ENCODE peak calls at places on chromosomes 3 and 15, in ten cellular contexts. One of them, this sample, is unnamed.

GRCh38 chr15:81016253-81017068 is 15.7 kb downstream of the TLNRD1 start:
- DNase-seq in colonic mucosa: no peak
- DNase-seq in left lung: no peak
- DNase-seq in A549: no peak
- DNase-seq in right atrium auricular region: no peak
- DNase-seq in CD4-positive, alpha-beta T cell: no peak
- DNase-seq in adrenal gland: no peak
- DNase-seq in heart left ventricle: no peak
- DNase-seq in H9: no peak
- DNase-seq in lower lobe of right lung: no peak
- DNase-seq in this sample: no peak

GRCh38 chr15:83193721-83194120 is 13.9 kb downstream of the HDGFL3 start:
- DNase-seq in A549: no peak
- DNase-seq in CD4-positive, alpha-beta T cell: no peak
- DNase-seq in lower lobe of right lung: no peak
- DNase-seq in colonic mucosa: no peak
- DNase-seq in right atrium auricular region: no peak
- DNase-seq in heart left ventricle: no peak
- DNase-seq in adrenal gland: no peak
- DNase-seq in H9: no peak
- DNase-seq in left lung: no peak
- DNase-seq in this sample: no peak

GRCh38 chr3:141904203-141904602 is 27.8 kb downstream of the ATP1B3 start:
- DNase-seq in adrenal gland: no peak
- DNase-seq in A549: no peak
- DNase-seq in CD4-positive, alpha-beta T cell: no peak
- DNase-seq in H9: no peak
- DNase-seq in lower lobe of right lung: no peak
- DNase-seq in heart left ventricle: no peak
- DNase-seq in colonic mucosa: no peak
- DNase-seq in left lung: no peak
- DNase-seq in right atrium auricular region: no peak
- DNase-seq in this sample: no peak

GRCh38 chr15:96247631-96248305 is 82.7 kb upstream of the NR2F2 start:
- DNase-seq in colonic mucosa: no peak
- DNase-seq in A549: no peak
- DNase-seq in H9: no peak
- DNase-seq in lower lobe of right lung: no peak
- DNase-seq in adrenal gland: no peak
- DNase-seq in left lung: no peak
- DNase-seq in CD4-positive, alpha-beta T cell: no peak
- DNase-seq in right atrium auricular region: no peak
- DNase-seq in heart left ventricle: no peak
- DNase-seq in this sample: no peak

GRCh38 chr3:47288966-47289910 is 6.5 kb downstream of the KLHL18 start:
- DNase-seq in colonic mucosa: no peak
- DNase-seq in right atrium auricular region: no peak
- DNase-seq in heart left ventricle: no peak
- DNase-seq in lower lobe of right lung: no peak
- DNase-seq in adrenal gland: peak
- DNase-seq in left lung: no peak
- DNase-seq in A549: no peak
- DNase-seq in H9: no peak
- DNase-seq in CD4-positive, alpha-beta T cell: no peak
- DNase-seq in this sample: no peak

GRCh38 chr15:46808834-46809233 is 908.5 kb upstream of the SEMA6D start:
- DNase-seq in colonic mucosa: no peak
- DNase-seq in left lung: no peak
- DNase-seq in right atrium auricular region: no peak
- DNase-seq in heart left ventricle: no peak
- DNase-seq in CD4-positive, alpha-beta T cell: no peak
- DNase-seq in lower lobe of right lung: no peak
- DNase-seq in H9: no peak
- DNase-seq in A549: no peak
- DNase-seq in adrenal gland: no peak
- DNase-seq in this sample: no peak

GRCh38 chr3:37163262-37164020 is 10.9 kb downstream of the LRRFIP2 start:
- DNase-seq in CD4-positive, alpha-beta T cell: no peak
- DNase-seq in right atrium auricular region: no peak
- DNase-seq in heart left ventricle: no peak
- DNase-seq in lower lobe of right lung: no peak
- DNase-seq in colonic mucosa: no peak
- DNase-seq in left lung: no peak
- DNase-seq in adrenal gland: no peak
- DNase-seq in A549: no peak
- DNase-seq in H9: peak
- DNase-seq in this sample: no peak

GRCh38 chr3:138824114-138824506 is 10.6 kb downstream of the PIK3CB start:
- DNase-seq in H9: no peak
- DNase-seq in CD4-positive, alpha-beta T cell: no peak
- DNase-seq in left lung: no peak
- DNase-seq in colonic mucosa: no peak
- DNase-seq in heart left ventricle: no peak
- DNase-seq in A549: no peak
- DNase-seq in lower lobe of right lung: no peak
- DNase-seq in adrenal gland: no peak
- DNase-seq in right atrium auricular region: no peak
- DNase-seq in this sample: no peak

GRCh38 chr3:45029216-45029615 is 3.1 kb downstream of the CLEC3B start:
- DNase-seq in H9: no peak
- DNase-seq in left lung: no peak
- DNase-seq in heart left ventricle: no peak
- DNase-seq in right atrium auricular region: no peak
- DNase-seq in colonic mucosa: no peak
- DNase-seq in lower lobe of right lung: no peak
- DNase-seq in A549: no peak
- DNase-seq in CD4-positive, alpha-beta T cell: no peak
- DNase-seq in adrenal gland: no peak
- DNase-seq in this sample: no peak
- H3K27ac ChIP-seq in H9: no peak
- H3K27ac ChIP-seq in left lung: no peak
- H3K27ac ChIP-seq in heart left ventricle: no peak
- H3K27ac ChIP-seq in right atrium auricular region: no peak
- H3K27ac ChIP-seq in colonic mucosa: no peak
- H3K27ac ChIP-seq in lower lobe of right lung: peak
- H3K27ac ChIP-seq in A549: no peak
- H3K27ac ChIP-seq in CD4-positive, alpha-beta T cell: no peak
- H3K27ac ChIP-seq in adrenal gland: no peak
- H3K27ac ChIP-seq in this sample: no peak

DNA sequence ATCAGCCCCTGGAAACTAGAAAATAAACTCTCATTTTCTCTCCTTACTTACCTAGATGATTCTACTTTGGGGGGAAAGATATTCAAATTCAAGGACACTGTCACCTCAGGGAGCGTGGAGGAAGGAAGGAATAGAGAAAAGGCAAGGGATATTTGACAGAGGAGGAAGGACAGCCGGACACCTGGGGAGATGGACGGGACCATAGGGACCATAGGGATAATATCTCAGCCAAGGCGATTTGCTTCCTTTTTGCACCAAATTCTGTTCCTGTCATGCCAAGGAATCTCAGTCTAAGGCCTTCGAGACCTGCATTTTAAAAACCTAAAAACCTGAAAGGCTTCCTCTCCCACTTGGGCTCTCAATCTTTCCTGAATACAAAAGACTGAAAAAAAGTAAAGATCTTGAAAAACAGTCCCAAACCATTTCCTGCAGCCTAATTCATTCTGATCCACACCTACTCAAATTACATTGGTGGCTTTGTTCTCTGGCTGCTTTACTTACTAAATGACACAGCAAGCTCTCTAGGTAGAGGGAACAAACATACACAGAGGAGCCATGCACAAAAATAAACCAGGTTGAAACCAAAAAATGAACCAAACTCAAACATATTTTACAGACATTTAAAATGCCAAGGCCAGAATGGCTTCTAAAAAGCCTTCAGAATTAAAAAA is 73.8 kb upstream of the SLC24A5 start:
- DNase-seq in lower lobe of right lung: no peak
- DNase-seq in A549: no peak
- DNase-seq in right atrium auricular region: no peak
- DNase-seq in left lung: no peak
- DNase-seq in CD4-positive, alpha-beta T cell: no peak
- DNase-seq in H9: no peak
- DNase-seq in heart left ventricle: no peak
- DNase-seq in colonic mucosa: no peak
- DNase-seq in adrenal gland: no peak
- DNase-seq in this sample: no peak
- H3K27ac ChIP-seq in lower lobe of right lung: no peak
- H3K27ac ChIP-seq in A549: no peak
- H3K27ac ChIP-seq in right atrium auricular region: no peak
- H3K27ac ChIP-seq in left lung: no peak
- H3K27ac ChIP-seq in CD4-positive, alpha-beta T cell: no peak
- H3K27ac ChIP-seq in H9: peak
- H3K27ac ChIP-seq in heart left ventricle: no peak
- H3K27ac ChIP-seq in colonic mucosa: no peak
- H3K27ac ChIP-seq in adrenal gland: no peak
- H3K27ac ChIP-seq in this sample: no peak

GRCh38 chr3:64203969-64204632 is 21.2 kb downstream of the PRICKLE2 start:
- DNase-seq in left lung: no peak
- DNase-seq in right atrium auricular region: no peak
- DNase-seq in heart left ventricle: no peak
- DNase-seq in H9: no peak
- DNase-seq in lower lobe of right lung: no peak
- DNase-seq in colonic mucosa: no peak
- DNase-seq in CD4-positive, alpha-beta T cell: no peak
- DNase-seq in A549: no peak
- DNase-seq in adrenal gland: no peak
- DNase-seq in this sample: no peak

GRCh38 chr3:64209866-64210609 is 15.2 kb downstream of the PRICKLE2 start:
- DNase-seq in H9: no peak
- DNase-seq in adrenal gland: peak
- DNase-seq in lower lobe of right lung: peak
- DNase-seq in heart left ventricle: peak
- DNase-seq in colonic mucosa: peak
- DNase-seq in right atrium auricular region: peak
- DNase-seq in left lung: peak
- DNase-seq in A549: no peak
- DNase-seq in CD4-positive, alpha-beta T cell: no peak
- DNase-seq in this sample: peak

GRCh38 chr3:64213224-64213893 is 11.9 kb downstream of the PRICKLE2 start:
- DNase-seq in CD4-positive, alpha-beta T cell: no peak
- DNase-seq in right atrium auricular region: no peak
- DNase-seq in heart left ventricle: no peak
- DNase-seq in A549: no peak
- DNase-seq in left lung: no peak
- DNase-seq in lower lobe of right lung: no peak
- DNase-seq in H9: no peak
- DNase-seq in adrenal gland: no peak
- DNase-seq in colonic mucosa: no peak
- DNase-seq in this sample: no peak

GRCh38 chr3:64203216-64203615 is 22.1 kb downstream of the PRICKLE2 start:
- DNase-seq in heart left ventricle: no peak
- DNase-seq in colonic mucosa: no peak
- DNase-seq in left lung: no peak
- DNase-seq in lower lobe of right lung: no peak
- DNase-seq in adrenal gland: no peak
- DNase-seq in H9: no peak
- DNase-seq in right atrium auricular region: no peak
- DNase-seq in A549: no peak
- DNase-seq in CD4-positive, alpha-beta T cell: no peak
- DNase-seq in this sample: no peak

DNA sequence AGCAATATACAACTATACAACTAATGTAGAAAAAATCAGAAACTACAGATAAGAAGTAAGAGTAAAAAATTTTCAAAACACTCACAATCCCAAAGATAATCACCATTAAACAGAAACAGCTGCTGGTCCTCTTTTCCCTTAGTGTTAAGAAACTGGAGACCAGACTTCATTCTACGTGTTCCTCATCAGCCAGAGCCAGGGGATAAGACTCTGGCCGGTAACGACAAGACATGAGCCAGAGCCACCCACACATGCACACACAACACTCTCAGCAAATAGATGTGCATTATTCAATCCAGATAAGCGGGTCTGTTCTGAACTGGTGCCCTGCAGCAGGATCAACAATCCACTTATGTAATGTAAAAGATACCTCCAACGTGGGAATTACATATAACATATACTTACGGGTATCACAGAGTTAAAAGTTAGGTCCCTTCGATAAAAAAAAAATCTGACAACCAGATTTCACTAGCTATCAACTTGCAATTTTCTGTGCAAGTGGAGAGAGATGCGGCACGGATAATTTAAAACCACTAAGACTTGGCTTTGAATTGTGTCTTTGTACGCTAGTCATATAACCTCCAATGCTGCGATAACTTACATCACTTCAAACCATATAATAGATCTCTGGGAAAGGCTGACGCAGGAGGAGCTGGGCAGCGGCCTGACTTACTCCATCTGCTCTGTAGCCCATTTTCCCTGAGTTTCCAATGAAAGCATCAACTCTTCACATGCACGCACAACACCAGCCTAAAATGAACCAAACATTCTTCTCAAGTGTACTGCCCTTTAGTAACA is 17.8 kb downstream of the PRICKLE2 start:
- DNase-seq in lower lobe of right lung: no peak
- DNase-seq in colonic mucosa: no peak
- DNase-seq in CD4-positive, alpha-beta T cell: no peak
- DNase-seq in A549: no peak
- DNase-seq in adrenal gland: no peak
- DNase-seq in H9: no peak
- DNase-seq in right atrium auricular region: no peak
- DNase-seq in left lung: no peak
- DNase-seq in heart left ventricle: peak
- DNase-seq in this sample: no peak
- H3K27ac ChIP-seq in lower lobe of right lung: no peak
- H3K27ac ChIP-seq in colonic mucosa: no peak
- H3K27ac ChIP-seq in CD4-positive, alpha-beta T cell: no peak
- H3K27ac ChIP-seq in A549: peak
- H3K27ac ChIP-seq in adrenal gland: no peak
- H3K27ac ChIP-seq in H9: no peak
- H3K27ac ChIP-seq in right atrium auricular region: peak
- H3K27ac ChIP-seq in left lung: no peak
- H3K27ac ChIP-seq in heart left ventricle: no peak
- H3K27ac ChIP-seq in this sample: no peak

GRCh38 chr15:74318376-74319137 is 48.9 kb downstream of the CYP11A1 start:
- DNase-seq in right atrium auricular region: peak
- DNase-seq in H9: no peak
- DNase-seq in heart left ventricle: peak
- DNase-seq in CD4-positive, alpha-beta T cell: no peak
- DNase-seq in adrenal gland: no peak
- DNase-seq in colonic mucosa: no peak
- DNase-seq in A549: no peak
- DNase-seq in left lung: no peak
- DNase-seq in lower lobe of right lung: no peak
- DNase-seq in this sample: no peak

GRCh38 chr15:74317820-74318375 is 49.5 kb downstream of the CYP11A1 start:
- DNase-seq in CD4-positive, alpha-beta T cell: no peak
- DNase-seq in adrenal gland: peak
- DNase-seq in H9: no peak
- DNase-seq in left lung: no peak
- DNase-seq in right atrium auricular region: peak
- DNase-seq in A549: no peak
- DNase-seq in lower lobe of right lung: no peak
- DNase-seq in colonic mucosa: peak
- DNase-seq in heart left ventricle: peak
- DNase-seq in this sample: no peak

GRCh38 chr15:74320358-74321247 is 46.8 kb downstream of the CYP11A1 start:
- DNase-seq in A549: peak
- DNase-seq in heart left ventricle: peak
- DNase-seq in colonic mucosa: peak
- DNase-seq in left lung: no peak
- DNase-seq in CD4-positive, alpha-beta T cell: peak
- DNase-seq in H9: peak
- DNase-seq in right atrium auricular region: peak
- DNase-seq in adrenal gland: no peak
- DNase-seq in lower lobe of right lung: no peak
- DNase-seq in this sample: no peak

GRCh38 chr15:74319138-74319460 is 48.3 kb downstream of the CYP11A1 start:
- DNase-seq in CD4-positive, alpha-beta T cell: no peak
- DNase-seq in heart left ventricle: no peak
- DNase-seq in left lung: no peak
- DNase-seq in adrenal gland: no peak
- DNase-seq in right atrium auricular region: no peak
- DNase-seq in lower lobe of right lung: no peak
- DNase-seq in H9: no peak
- DNase-seq in colonic mucosa: no peak
- DNase-seq in A549: no peak
- DNase-seq in this sample: no peak

GRCh38 chr15:74319596-74320357 is 47.7 kb downstream of the CYP11A1 start:
- DNase-seq in adrenal gland: no peak
- DNase-seq in colonic mucosa: no peak
- DNase-seq in A549: no peak
- DNase-seq in lower lobe of right lung: no peak
- DNase-seq in H9: peak
- DNase-seq in heart left ventricle: peak
- DNase-seq in CD4-positive, alpha-beta T cell: no peak
- DNase-seq in left lung: no peak
- DNase-seq in right atrium auricular region: no peak
- DNase-seq in this sample: no peak
- H3K27ac ChIP-seq in adrenal gland: no peak
- H3K27ac ChIP-seq in colonic mucosa: no peak
- H3K27ac ChIP-seq in A549: no peak
- H3K27ac ChIP-seq in lower lobe of right lung: no peak
- H3K27ac ChIP-seq in H9: no peak
- H3K27ac ChIP-seq in heart left ventricle: peak
- H3K27ac ChIP-seq in CD4-positive, alpha-beta T cell: no peak
- H3K27ac ChIP-seq in left lung: no peak
- H3K27ac ChIP-seq in right atrium auricular region: peak
- H3K27ac ChIP-seq in this sample: no peak

This sample was measured in caudate nucleus.